ENCODE peak calls at places on chromosomes 11 and 22, in four cellular contexts. T is K562, C is HCT116, U is GM12878. O is an unnamed sample. For H3K4me1, the result is how much of the 10 kb centered on the place peaks cover.

GRCh38 chr11:79100093-79100704 is 340.6 kb downstream of the TENM4 start:
- DNase-seq in T (peak), C (peak), U (no peak), O (peak)

GRCh38 chr22:49735411-49736311 is 92.0 kb downstream of the BRD1 start:
- DNase-seq in T (peak), C (no peak), U (no peak), O (no peak)

GRCh38 chr11:84824624-84825023 is 802.5 kb downstream of the DLG2 start:
- DNase-seq in T (no peak), C (no peak), U (no peak), O (no peak)

GRCh38 chr11:43268161-43268560 is 43.6 kb upstream of the API5 start:
- DNase-seq in T (no peak), C (no peak), U (no peak), O (no peak)

GRCh38 chr22:39529487-39529851 is 3.1 kb downstream of the RPS19BP1 start:
- DNase-seq in T (no peak), C (no peak), U (no peak), O (no peak)

GRCh38 chr11:76095891-76096290 is 110.4 kb downstream of the WNT11 start:
- DNase-seq in T (no peak), C (no peak), U (no peak), O (no peak)

GRCh38 chr22:46066691-46067090 is 83.6 kb upstream of the PPARA start:
- DNase-seq in T (no peak), C (no peak), U (no peak), O (no peak)

GRCh38 chr22:36017661-36018091 is 10.9 kb downstream of the RBFOX2 start:
- DNase-seq in T (no peak), C (no peak), U (peak), O (no peak)

GRCh38 chr11:19342036-19342435 is 101.3 kb upstream of the E2F8 start:
- DNase-seq in T (no peak), C (no peak), U (no peak), O (no peak)

GRCh38 chr22:48772286-48772907 is 1055.3 kb downstream of the BRD1 start:
- DNase-seq in T (no peak), C (no peak), U (no peak), O (no peak)

GRCh38 chr11:119347242-119347641 is 737 bp upstream of the MFRP start:
- DNase-seq in T (no peak), C (no peak), U (no peak), O (no peak)

GRCh38 chr11:7892751-7893356 is 38.2 kb downstream of the OR10A6 start:
- DNase-seq in T (peak), C (peak), U (no peak), O (peak)

GRCh38 chr11:83159901-83160865 is 3.3 kb downstream of the PCF11 start:
- DNase-seq in T (no peak), C (no peak), U (no peak), O (no peak)

GRCh38 chr11:43923327-43924111 is 18.9 kb upstream of the C11orf96 start:
- DNase-seq in T (no peak), C (no peak), U (no peak), O (no peak)

GRCh38 chr11:20353829-20354434 is 9.6 kb upstream of the HTATIP2 start:
- DNase-seq in T (peak), C (peak), U (no peak), O (no peak)

GRCh38 chr11:134460881-134461280 is 48.8 kb upstream of the B3GAT1 start:
- DNase-seq in T (no peak), C (no peak), U (no peak), O (no peak)

GRCh38 chr11:17479284-17480214 is 2.9 kb upstream of the ABCC8 start:
- DNase-seq in T (peak), C (peak), U (no peak), O (no peak)

GRCh38 chr11:10289765-10290420 is 4.1 kb downstream of the SBF2 start:
- DNase-seq in T (no peak), C (no peak), U (no peak), O (no peak)

GRCh38 chr11:19225599-19225998 is 15.1 kb downstream of the E2F8 start:
- DNase-seq in T (no peak), C (no peak), U (no peak), O (no peak)

GRCh38 chr11:859394-860131 is 16.9 kb downstream of the TSPAN4 start:
- DNase-seq in T (peak), C (no peak), U (no peak), O (no peak)

GRCh38 chr11:60657880-60658279 is 41.5 kb upstream of the MS4A8 start:
- DNase-seq in T (no peak), C (no peak), U (no peak), O (no peak)

GRCh38 chr22:50146440-50147228 is 23.9 kb upstream of the PANX2 start:
- DNase-seq in T (peak), C (peak), U (no peak), O (no peak)

GRCh38 chr11:49995559-49995958 is 13.2 kb upstream of the OR4C12 start:
- DNase-seq in T (peak), C (peak), U (no peak), O (peak)

GRCh38 chr11:117876341-117877119 is at the start of gene FXYD6:
- DNase-seq in T (peak), C (no peak), U (no peak), O (no peak)

GRCh38 chr22:36736701-36737320 is 33.3 kb upstream of the CACNG2 start:
- DNase-seq in T (no peak), C (no peak), U (no peak), O (no peak)

GRCh38 chr22:31461699-31462098 is 27.9 kb downstream of the EIF4ENIF1 start:
- DNase-seq in T (no peak), C (no peak), U (no peak), O (no peak)

GRCh38 chr11:18752502-18752901 is 26.5 kb upstream of the IGSF22 start:
- DNase-seq in T (no peak), C (no peak), U (no peak), O (no peak)

GRCh38 chr11:1880746-1881441 is 10.8 kb downstream of the PRR33 start:
- DNase-seq in T (no peak), C (no peak), U (no peak), O (no peak)

GRCh38 chr11:34192481-34193401 is 87.3 kb downstream of the NAT10 start:
- DNase-seq in T (no peak), C (peak), U (no peak), O (no peak)

DNA sequence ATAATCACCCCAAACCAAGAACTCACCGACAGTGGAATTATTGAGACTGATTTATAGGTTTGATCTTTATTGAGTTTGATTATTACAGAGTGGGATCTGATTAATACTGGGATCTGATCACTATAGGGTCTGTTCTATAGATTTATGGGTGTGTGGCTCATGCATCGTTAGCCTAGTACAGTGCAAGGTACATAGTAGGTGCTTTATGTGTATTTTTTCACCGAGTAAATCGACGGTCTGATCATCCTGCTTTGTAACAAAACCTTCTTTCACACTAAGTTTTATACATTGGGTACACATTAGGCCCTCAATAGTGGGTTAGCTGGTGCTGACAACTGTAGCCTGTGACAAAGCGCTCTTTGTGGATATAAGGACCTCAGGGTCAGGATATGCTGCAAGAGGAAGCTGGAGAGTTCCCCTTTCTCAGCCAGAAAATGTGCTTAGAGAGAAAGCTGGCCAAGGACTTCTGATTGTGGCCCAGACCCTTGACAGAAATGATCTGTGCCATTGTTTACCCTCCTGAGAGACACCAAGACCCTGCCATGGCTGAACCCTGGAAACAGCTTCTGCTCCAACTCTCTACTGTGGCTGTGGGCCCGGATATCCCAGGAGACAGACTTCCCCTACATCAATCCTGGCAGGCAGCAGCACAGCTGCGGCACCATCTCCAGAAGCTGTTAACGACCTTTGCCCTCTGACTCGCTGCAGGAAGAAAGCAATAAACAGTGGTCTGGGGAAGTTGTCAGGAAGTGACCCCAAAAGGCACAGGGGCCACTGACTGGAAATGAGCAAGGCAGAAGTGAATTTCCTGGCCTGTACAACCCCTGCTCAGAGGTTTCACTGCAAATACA is 16.1 kb upstream of the TPP1 start:
- DNase-seq in T (no peak), C (no peak), U (no peak), O (no peak)
- TF ChIP-seq POLR2AphosphoS5 in T (no peak), C (no peak), U (no peak), O (no peak)

GRCh38 chr11:94835571-94835970 is 67.4 kb downstream of the AMOTL1 start:
- DNase-seq in T (no peak), C (no peak), U (no peak), O (no peak)
- TF ChIP-seq REST in T (no peak), C (no peak), U (no peak), O (no peak)

GRCh38 chr22:22995166-22995565 is 75.2 kb upstream of the GNAZ start:
- DNase-seq in T (peak), C (no peak), U (no peak), O (no peak)
- H3K4me1 ChIP-seq in T (under half), C (under half), U (under half), O (under half)

GRCh38 chr11:69639843-69640242 is 1.1 kb upstream of the CCND1 start:
- DNase-seq in T (no peak), C (no peak), U (no peak), O (no peak)
- TF ChIP-seq POLR2AphosphoS5 in T (no peak), C (no peak), U (no peak), O (no peak)

DNA sequence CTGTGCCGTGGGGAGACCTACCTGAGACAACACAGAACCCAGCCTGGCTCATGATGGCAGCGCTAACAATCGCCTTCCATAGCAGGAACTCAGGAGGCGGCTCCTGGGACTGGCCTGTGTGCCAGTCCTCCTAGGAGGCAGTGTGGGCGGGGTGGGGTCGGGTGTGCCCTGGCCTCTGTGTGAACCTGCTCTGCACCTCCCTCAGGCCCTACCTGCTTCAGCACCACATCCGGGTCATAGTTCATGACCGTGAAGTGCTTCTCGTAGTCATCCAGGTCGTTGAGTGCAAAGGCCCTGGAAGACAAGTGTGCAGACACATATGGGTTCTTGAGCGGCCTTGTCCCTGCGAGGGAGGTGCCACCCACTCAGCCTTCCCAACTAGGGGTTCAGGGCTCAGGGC is 15.3 kb downstream of the TTLL12 start:
- DNase-seq in T (no peak), C (no peak), U (no peak), O (no peak)
- TF ChIP-seq REST in T (no peak), C (no peak), U (no peak), O (no peak)

O was measured in Panc1.